ENCODE peak calls at places on chromosome 4, in nine cellular contexts. One of them, this sample, is unnamed. For H3K4me1, the result is how much of the 10 kb centered on the place peaks cover.

GRCh38 chr4:38634047-38634759 is 29.8 kb upstream of the KLF3 start:
- DNase-seq in tibial nerve: no peak
- DNase-seq in spleen: no peak
- DNase-seq in upper lobe of right lung: no peak
- DNase-seq in cardiac muscle cell: no peak
- DNase-seq in SK-N-SH: no peak
- DNase-seq in body of pancreas: no peak
- DNase-seq in neural progenitor cell: no peak
- DNase-seq in suprapubic skin: no peak
- DNase-seq in this sample: no peak

GRCh38 chr4:136831553-136831952 is 700.7 kb downstream of the PCDH18 start:
- DNase-seq in tibial nerve: no peak
- DNase-seq in spleen: no peak
- DNase-seq in upper lobe of right lung: no peak
- DNase-seq in cardiac muscle cell: peak
- DNase-seq in SK-N-SH: no peak
- DNase-seq in body of pancreas: no peak
- DNase-seq in neural progenitor cell: no peak
- DNase-seq in suprapubic skin: no peak
- DNase-seq in this sample: no peak

GRCh38 chr4:145540235-145540634 is 58.6 kb downstream of the SMAD1 start:
- DNase-seq in tibial nerve: no peak
- DNase-seq in spleen: no peak
- DNase-seq in upper lobe of right lung: no peak
- DNase-seq in cardiac muscle cell: peak
- DNase-seq in SK-N-SH: no peak
- DNase-seq in body of pancreas: no peak
- DNase-seq in neural progenitor cell: no peak
- DNase-seq in suprapubic skin: no peak
- DNase-seq in this sample: no peak

GRCh38 chr4:162952232-162952631 is 214.5 kb downstream of the NAF1 start:
- DNase-seq in tibial nerve: no peak
- DNase-seq in spleen: no peak
- DNase-seq in upper lobe of right lung: no peak
- DNase-seq in cardiac muscle cell: peak
- DNase-seq in SK-N-SH: no peak
- DNase-seq in body of pancreas: no peak
- DNase-seq in neural progenitor cell: no peak
- DNase-seq in suprapubic skin: no peak
- DNase-seq in this sample: no peak

GRCh38 chr4:44165938-44166337 is 282.7 kb downstream of the KCTD8 start:
- DNase-seq in tibial nerve: no peak
- DNase-seq in spleen: no peak
- DNase-seq in upper lobe of right lung: no peak
- DNase-seq in cardiac muscle cell: no peak
- DNase-seq in SK-N-SH: no peak
- DNase-seq in body of pancreas: no peak
- DNase-seq in neural progenitor cell: no peak
- DNase-seq in suprapubic skin: no peak
- DNase-seq in this sample: no peak

GRCh38 chr4:85952518-85952917 is 407.3 kb downstream of the MAPK10 start:
- DNase-seq in tibial nerve: no peak
- DNase-seq in spleen: no peak
- DNase-seq in upper lobe of right lung: no peak
- DNase-seq in cardiac muscle cell: peak
- DNase-seq in SK-N-SH: no peak
- DNase-seq in body of pancreas: no peak
- DNase-seq in neural progenitor cell: no peak
- DNase-seq in suprapubic skin: no peak
- DNase-seq in this sample: no peak

GRCh38 chr4:141905751-141906150 is 269.4 kb downstream of the IL15 start:
- DNase-seq in tibial nerve: no peak
- DNase-seq in spleen: no peak
- DNase-seq in upper lobe of right lung: no peak
- DNase-seq in cardiac muscle cell: peak
- DNase-seq in SK-N-SH: no peak
- DNase-seq in body of pancreas: no peak
- DNase-seq in neural progenitor cell: no peak
- DNase-seq in suprapubic skin: no peak
- DNase-seq in this sample: no peak

GRCh38 chr4:147094228-147094627 is 148.6 kb upstream of the TTC29 start:
- DNase-seq in tibial nerve: no peak
- DNase-seq in spleen: no peak
- DNase-seq in upper lobe of right lung: no peak
- DNase-seq in cardiac muscle cell: no peak
- DNase-seq in SK-N-SH: no peak
- DNase-seq in body of pancreas: no peak
- DNase-seq in neural progenitor cell: no peak
- DNase-seq in suprapubic skin: no peak
- DNase-seq in this sample: no peak

GRCh38 chr4:121794505-121795192 is 6.5 kb upstream of the EXOSC9 start:
- DNase-seq in tibial nerve: no peak
- DNase-seq in spleen: no peak
- DNase-seq in upper lobe of right lung: no peak
- DNase-seq in cardiac muscle cell: peak
- DNase-seq in SK-N-SH: no peak
- DNase-seq in body of pancreas: no peak
- DNase-seq in neural progenitor cell: no peak
- DNase-seq in suprapubic skin: no peak
- DNase-seq in this sample: no peak

GRCh38 chr4:24895461-24895860 is 17.4 kb downstream of the CCDC149 start:
- DNase-seq in tibial nerve: no peak
- DNase-seq in spleen: no peak
- DNase-seq in upper lobe of right lung: no peak
- DNase-seq in cardiac muscle cell: no peak
- DNase-seq in SK-N-SH: no peak
- DNase-seq in body of pancreas: no peak
- DNase-seq in neural progenitor cell: no peak
- DNase-seq in suprapubic skin: no peak
- DNase-seq in this sample: no peak

GRCh38 chr4:27692868-27693634 is 832.4 kb downstream of the STIM2 start:
- DNase-seq in tibial nerve: no peak
- DNase-seq in spleen: no peak
- DNase-seq in upper lobe of right lung: no peak
- DNase-seq in cardiac muscle cell: no peak
- DNase-seq in SK-N-SH: no peak
- DNase-seq in body of pancreas: no peak
- DNase-seq in neural progenitor cell: no peak
- DNase-seq in suprapubic skin: no peak
- DNase-seq in this sample: no peak

GRCh38 chr4:19659131-19659530 is 592.6 kb upstream of the SLIT2 start:
- DNase-seq in tibial nerve: no peak
- DNase-seq in spleen: no peak
- DNase-seq in upper lobe of right lung: no peak
- DNase-seq in cardiac muscle cell: no peak
- DNase-seq in SK-N-SH: no peak
- DNase-seq in body of pancreas: no peak
- DNase-seq in neural progenitor cell: no peak
- DNase-seq in suprapubic skin: no peak
- DNase-seq in this sample: no peak

GRCh38 chr4:153518637-153519384 is 52.7 kb downstream of the TMEM131L start:
- DNase-seq in tibial nerve: no peak
- DNase-seq in spleen: no peak
- DNase-seq in upper lobe of right lung: no peak
- DNase-seq in cardiac muscle cell: peak
- DNase-seq in SK-N-SH: no peak
- DNase-seq in body of pancreas: peak
- DNase-seq in neural progenitor cell: no peak
- DNase-seq in suprapubic skin: no peak
- DNase-seq in this sample: no peak
- H3K4me1 ChIP-seq in tibial nerve: under half
- H3K4me1 ChIP-seq in spleen: half or more
- H3K4me1 ChIP-seq in upper lobe of right lung: under half
- H3K4me1 ChIP-seq in cardiac muscle cell: under half
- H3K4me1 ChIP-seq in SK-N-SH: under half
- H3K4me1 ChIP-seq in body of pancreas: half or more
- H3K4me1 ChIP-seq in neural progenitor cell: under half
- H3K4me1 ChIP-seq in suprapubic skin: under half
- H3K4me1 ChIP-seq in this sample: under half

GRCh38 chr4:3130826-3131225 is 56.3 kb downstream of the HTT start:
- DNase-seq in tibial nerve: no peak
- DNase-seq in spleen: no peak
- DNase-seq in upper lobe of right lung: no peak
- DNase-seq in cardiac muscle cell: no peak
- DNase-seq in SK-N-SH: no peak
- DNase-seq in body of pancreas: no peak
- DNase-seq in neural progenitor cell: no peak
- DNase-seq in suprapubic skin: no peak
- DNase-seq in this sample: no peak

GRCh38 chr4:3135155-3136011 is 60.9 kb downstream of the HTT start:
- DNase-seq in tibial nerve: no peak
- DNase-seq in spleen: no peak
- DNase-seq in upper lobe of right lung: no peak
- DNase-seq in cardiac muscle cell: peak
- DNase-seq in SK-N-SH: no peak
- DNase-seq in body of pancreas: no peak
- DNase-seq in neural progenitor cell: no peak
- DNase-seq in suprapubic skin: no peak
- DNase-seq in this sample: no peak

GRCh38 chr4:3137908-3138307 is 63.4 kb downstream of the HTT start:
- DNase-seq in tibial nerve: no peak
- DNase-seq in spleen: no peak
- DNase-seq in upper lobe of right lung: no peak
- DNase-seq in cardiac muscle cell: no peak
- DNase-seq in SK-N-SH: no peak
- DNase-seq in body of pancreas: no peak
- DNase-seq in neural progenitor cell: no peak
- DNase-seq in suprapubic skin: no peak
- DNase-seq in this sample: no peak

GRCh38 chr4:3134201-3134600 is 59.7 kb downstream of the HTT start:
- DNase-seq in tibial nerve: no peak
- DNase-seq in spleen: no peak
- DNase-seq in upper lobe of right lung: no peak
- DNase-seq in cardiac muscle cell: no peak
- DNase-seq in SK-N-SH: no peak
- DNase-seq in body of pancreas: no peak
- DNase-seq in neural progenitor cell: no peak
- DNase-seq in suprapubic skin: no peak
- DNase-seq in this sample: no peak

DNA sequence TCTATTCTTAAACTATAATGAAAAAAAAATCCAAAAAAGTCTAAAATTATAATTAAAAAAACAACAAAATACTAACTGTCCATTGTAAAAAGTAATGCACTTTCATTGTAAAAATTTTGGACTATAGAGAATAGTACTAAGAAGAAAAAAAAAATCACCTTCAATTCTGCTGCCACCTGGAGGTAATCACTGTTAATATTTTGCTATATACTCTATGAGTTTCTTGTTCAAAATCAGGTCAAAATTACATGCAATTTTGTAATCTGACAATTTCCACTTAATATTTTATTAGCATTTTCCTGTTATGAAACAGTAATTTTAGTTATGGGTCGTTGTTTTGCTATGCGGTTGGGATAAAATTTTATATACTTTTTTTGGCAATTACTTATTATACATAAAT is 62.0 kb downstream of the HTT start:
- DNase-seq in tibial nerve: no peak
- DNase-seq in spleen: no peak
- DNase-seq in upper lobe of right lung: no peak
- DNase-seq in cardiac muscle cell: peak
- DNase-seq in SK-N-SH: no peak
- DNase-seq in body of pancreas: no peak
- DNase-seq in neural progenitor cell: no peak
- DNase-seq in suprapubic skin: no peak
- DNase-seq in this sample: no peak
- TF ChIP-seq CTCF in tibial nerve: no peak
- TF ChIP-seq CTCF in spleen: no peak
- TF ChIP-seq CTCF in upper lobe of right lung: peak
- TF ChIP-seq CTCF in cardiac muscle cell: peak
- TF ChIP-seq CTCF in SK-N-SH: peak
- TF ChIP-seq CTCF in body of pancreas: no peak
- TF ChIP-seq CTCF in neural progenitor cell: peak
- TF ChIP-seq CTCF in suprapubic skin: no peak
- TF ChIP-seq CTCF in this sample: peak

GRCh38 chr4:98626350-98626749 is 32.1 kb downstream of the TSPAN5 start:
- DNase-seq in tibial nerve: no peak
- DNase-seq in spleen: no peak
- DNase-seq in upper lobe of right lung: no peak
- DNase-seq in cardiac muscle cell: peak
- DNase-seq in SK-N-SH: no peak
- DNase-seq in body of pancreas: no peak
- DNase-seq in neural progenitor cell: no peak
- DNase-seq in suprapubic skin: no peak
- DNase-seq in this sample: peak

GRCh38 chr4:98625399-98625798 is 33.0 kb downstream of the TSPAN5 start:
- DNase-seq in tibial nerve: no peak
- DNase-seq in spleen: no peak
- DNase-seq in upper lobe of right lung: no peak
- DNase-seq in cardiac muscle cell: no peak
- DNase-seq in SK-N-SH: no peak
- DNase-seq in body of pancreas: no peak
- DNase-seq in neural progenitor cell: no peak
- DNase-seq in suprapubic skin: no peak
- DNase-seq in this sample: no peak

GRCh38 chr4:98625920-98626319 is 32.5 kb downstream of the TSPAN5 start:
- DNase-seq in tibial nerve: no peak
- DNase-seq in spleen: no peak
- DNase-seq in upper lobe of right lung: no peak
- DNase-seq in cardiac muscle cell: no peak
- DNase-seq in SK-N-SH: no peak
- DNase-seq in body of pancreas: no peak
- DNase-seq in neural progenitor cell: no peak
- DNase-seq in suprapubic skin: no peak
- DNase-seq in this sample: no peak

GRCh38 chr4:98627477-98627876 is 30.9 kb downstream of the TSPAN5 start:
- DNase-seq in tibial nerve: no peak
- DNase-seq in spleen: no peak
- DNase-seq in upper lobe of right lung: no peak
- DNase-seq in cardiac muscle cell: peak
- DNase-seq in SK-N-SH: no peak
- DNase-seq in body of pancreas: no peak
- DNase-seq in neural progenitor cell: no peak
- DNase-seq in suprapubic skin: no peak
- DNase-seq in this sample: no peak

DNA sequence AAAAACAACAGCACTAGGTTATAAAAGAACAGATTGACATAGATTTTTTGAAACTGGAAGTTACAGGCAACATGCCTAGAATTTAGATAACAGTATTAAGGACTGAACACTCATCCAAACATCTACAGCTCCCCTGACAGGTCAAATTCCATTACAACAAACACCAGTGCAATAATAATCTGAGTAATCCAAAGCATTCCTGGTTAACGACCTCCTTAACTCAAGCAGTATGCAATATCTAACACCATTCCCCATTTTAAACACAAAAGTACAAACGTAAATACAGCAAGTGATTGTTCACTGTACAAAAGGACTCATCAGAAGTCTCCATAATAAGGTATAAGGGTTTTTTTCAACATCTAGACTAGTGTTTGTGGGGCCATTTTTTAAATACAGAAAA is 30.5 kb downstream of the TSPAN5 start:
- DNase-seq in tibial nerve: no peak
- DNase-seq in spleen: no peak
- DNase-seq in upper lobe of right lung: no peak
- DNase-seq in cardiac muscle cell: peak
- DNase-seq in SK-N-SH: no peak
- DNase-seq in body of pancreas: no peak
- DNase-seq in neural progenitor cell: no peak
- DNase-seq in suprapubic skin: no peak
- DNase-seq in this sample: no peak
- H3K27ac ChIP-seq in tibial nerve: no peak
- H3K27ac ChIP-seq in spleen: no peak
- H3K27ac ChIP-seq in upper lobe of right lung: no peak
- H3K27ac ChIP-seq in cardiac muscle cell: peak
- H3K27ac ChIP-seq in SK-N-SH: peak
- H3K27ac ChIP-seq in body of pancreas: no peak
- H3K27ac ChIP-seq in neural progenitor cell: no peak
- H3K27ac ChIP-seq in suprapubic skin: no peak
- H3K27ac ChIP-seq in this sample: peak

GRCh38 chr4:42640613-42641012 is 16.3 kb downstream of the ATP8A1 start:
- DNase-seq in tibial nerve: no peak
- DNase-seq in spleen: no peak
- DNase-seq in upper lobe of right lung: no peak
- DNase-seq in cardiac muscle cell: no peak
- DNase-seq in SK-N-SH: no peak
- DNase-seq in body of pancreas: no peak
- DNase-seq in neural progenitor cell: no peak
- DNase-seq in suprapubic skin: no peak
- DNase-seq in this sample: no peak
- H3K4me1 ChIP-seq in tibial nerve: under half
- H3K4me1 ChIP-seq in spleen: half or more
- H3K4me1 ChIP-seq in upper lobe of right lung: under half
- H3K4me1 ChIP-seq in cardiac muscle cell: under half
- H3K4me1 ChIP-seq in SK-N-SH: under half
- H3K4me1 ChIP-seq in body of pancreas: under half
- H3K4me1 ChIP-seq in neural progenitor cell: half or more
- H3K4me1 ChIP-seq in suprapubic skin: under half
- H3K4me1 ChIP-seq in this sample: under half

This sample was measured in uterus.